ENCODE peak calls at places on chromosome 7, in seven cellular contexts. J is H1, F is HCT116, L is GM12878, X is SK-N-SH, B is K562, W is HepG2. U is an unnamed sample.

GRCh38 chr7:151076863-151077704 is 3.5 kb downstream of the FASTK start:
- DNase-seq in J (no peak), F (no peak), L (no peak), X (peak), B (peak), W (no peak), U (no peak)

GRCh38 chr7:35605760-35606159 is 89.2 kb downstream of the HERPUD2 start:
- DNase-seq in J (no peak), F (no peak), L (no peak), X (no peak), B (no peak), W (no peak), U (no peak)

GRCh38 chr7:44473295-44473694 is 17.2 kb downstream of the NUDCD3 start:
- DNase-seq in J (no peak), F (no peak), L (no peak), X (no peak), B (peak), W (peak), U (no peak)

GRCh38 chr7:34747176-34747781 is 89.3 kb downstream of the NPSR1 start:
- DNase-seq in J (no peak), F (no peak), L (no peak), X (no peak), B (no peak), W (no peak), U (peak)

GRCh38 chr7:74494076-74494548 is 40.4 kb downstream of the GTF2IRD1 start:
- DNase-seq in J (no peak), F (no peak), L (no peak), X (no peak), B (no peak), W (peak), U (no peak)

GRCh38 chr7:27955011-27955410 is 215.0 kb downstream of the TAX1BP1 start:
- DNase-seq in J (no peak), F (no peak), L (no peak), X (no peak), B (no peak), W (no peak), U (no peak)

GRCh38 chr7:44762300-44762699 is 13.7 kb downstream of the ZMIZ2 start:
- DNase-seq in J (no peak), F (no peak), L (no peak), X (peak), B (no peak), W (no peak), U (no peak)

GRCh38 chr7:18770154-18770807 is 274.7 kb downstream of the HDAC9 start:
- DNase-seq in J (no peak), F (no peak), L (no peak), X (no peak), B (no peak), W (no peak), U (no peak)

GRCh38 chr7:68800316-68800715 is 798.0 kb upstream of the AUTS2 start:
- DNase-seq in J (no peak), F (no peak), L (no peak), X (no peak), B (no peak), W (no peak), U (no peak)

GRCh38 chr7:77813180-77813579 is 14.6 kb downstream of the PHTF2 start:
- DNase-seq in J (no peak), F (no peak), L (no peak), X (no peak), B (no peak), W (no peak), U (no peak)

GRCh38 chr7:78760620-78761355 is 692.7 kb downstream of the MAGI2 start:
- DNase-seq in J (no peak), F (no peak), L (no peak), X (no peak), B (no peak), W (no peak), U (peak)

GRCh38 chr7:52009195-52009594 is 692.6 kb upstream of the COBL start:
- DNase-seq in J (no peak), F (no peak), L (no peak), X (no peak), B (no peak), W (no peak), U (no peak)

GRCh38 chr7:9978111-9979064 is 995.3 kb upstream of the PHF14 start:
- DNase-seq in J (no peak), F (no peak), L (no peak), X (peak), B (no peak), W (no peak), U (no peak)

GRCh38 chr7:2934984-2935740 is 91.1 kb upstream of the GNA12 start:
- DNase-seq in J (no peak), F (no peak), L (no peak), X (peak), B (no peak), W (no peak), U (no peak)

GRCh38 chr7:1021366-1021765 is 23.0 kb upstream of the GPR146 start:
- DNase-seq in J (no peak), F (no peak), L (no peak), X (no peak), B (no peak), W (no peak), U (no peak)

GRCh38 chr7:139231513-139232376 is 708 bp downstream of the UBN2 start:
- DNase-seq in J (peak), F (no peak), L (no peak), X (peak), B (peak), W (peak), U (no peak)

GRCh38 chr7:149828357-149829309 is 9.5 kb upstream of the ZNF862 start:
- DNase-seq in J (no peak), F (no peak), L (no peak), X (peak), B (no peak), W (no peak), U (no peak)

GRCh38 chr7:150379590-150380379 is 655 bp downstream of the ZNF775 start:
- DNase-seq in J (no peak), F (no peak), L (no peak), X (peak), B (peak), W (no peak), U (no peak)

GRCh38 chr7:100825215-100825671 is 2.1 kb downstream of the EPHB4 start:
- DNase-seq in J (no peak), F (no peak), L (no peak), X (peak), B (no peak), W (no peak), U (no peak)

GRCh38 chr7:45073843-45074737 is 14.7 kb downstream of the NACAD start:
- DNase-seq in J (no peak), F (no peak), L (no peak), X (peak), B (no peak), W (no peak), U (peak)

GRCh38 chr7:2698581-2699288 is 10.7 kb downstream of the AMZ1 start:
- DNase-seq in J (no peak), F (no peak), L (peak), X (no peak), B (no peak), W (no peak), U (no peak)

GRCh38 chr7:21314954-21315353 is 112.9 kb upstream of the SP4 start:
- DNase-seq in J (no peak), F (no peak), L (no peak), X (no peak), B (no peak), W (no peak), U (no peak)

GRCh38 chr7:18019562-18019961 is 8.1 kb downstream of the PRPS1L1 start:
- DNase-seq in J (no peak), F (peak), L (no peak), X (no peak), B (no peak), W (no peak), U (no peak)

DNA sequence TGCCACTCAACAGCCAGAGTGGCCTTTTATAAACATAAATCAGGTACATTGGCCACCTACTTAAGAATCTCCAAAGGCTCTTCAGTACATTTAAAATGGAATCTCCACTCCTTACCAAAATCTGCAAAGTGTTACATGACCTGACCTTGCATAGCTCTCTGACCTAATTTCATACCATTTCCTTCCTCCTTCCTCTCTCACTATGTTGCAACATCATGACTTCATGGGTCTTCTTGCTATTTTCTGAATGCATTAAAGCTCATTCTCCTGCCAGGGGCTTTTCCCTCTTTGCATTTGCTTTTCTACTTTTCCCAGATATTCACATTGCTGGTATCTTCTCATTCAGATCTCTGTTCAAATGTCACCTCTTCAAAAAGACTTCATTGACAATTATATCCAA is 22.1 kb upstream of the PPP1R17 start:
- DNase-seq in J (no peak), F (no peak), L (no peak), X (no peak), B (no peak), W (no peak), U (no peak)
- TF ChIP-seq JUND in J (no peak), F (no peak), L (no peak), X (no peak), B (no peak), W (no peak), U (no peak)

GRCh38 chr7:154504938-154505337 is 452.7 kb downstream of the DPP6 start:
- DNase-seq in J (no peak), F (no peak), L (no peak), X (no peak), B (no peak), W (no peak), U (no peak)

GRCh38 chr7:154505362-154505761 is 453.2 kb downstream of the DPP6 start:
- DNase-seq in J (no peak), F (no peak), L (no peak), X (no peak), B (no peak), W (no peak), U (no peak)

GRCh38 chr7:154509192-154509591 is 457.0 kb downstream of the DPP6 start:
- DNase-seq in J (no peak), F (no peak), L (no peak), X (no peak), B (no peak), W (no peak), U (no peak)

DNA sequence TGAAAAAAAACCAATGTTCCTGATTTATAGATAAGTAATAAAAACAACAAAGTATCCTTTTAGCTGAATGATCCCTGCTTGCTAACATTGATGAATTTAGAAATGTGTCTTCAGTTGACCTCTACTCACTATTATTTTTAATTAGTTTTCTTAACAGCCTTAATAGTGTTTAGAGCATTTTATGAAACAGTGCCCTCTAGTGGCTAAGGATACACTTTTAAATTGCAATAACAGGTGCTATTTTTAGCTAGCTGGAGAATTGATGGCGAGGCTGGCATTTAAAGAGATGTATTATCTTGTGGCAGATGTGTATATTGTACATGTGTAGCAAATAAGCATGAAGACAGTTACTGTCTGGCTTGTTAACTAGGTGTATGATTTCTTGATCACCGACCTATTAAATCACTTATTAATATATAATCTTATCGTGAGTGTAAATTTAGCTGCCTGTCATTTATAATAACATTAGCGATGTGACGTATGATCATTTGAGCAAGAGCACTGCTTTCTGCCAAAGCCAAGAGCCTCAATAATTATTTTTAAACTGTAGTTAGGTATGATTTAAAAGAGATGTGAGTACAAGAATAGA is 451.9 kb downstream of the DPP6 start:
- DNase-seq in J (no peak), F (peak), L (no peak), X (peak), B (peak), W (peak), U (peak)
- TF ChIP-seq JUND in J (no peak), F (no peak), L (no peak), X (no peak), B (no peak), W (no peak), U (no peak)

GRCh38 chr7:111108526-111108925 is 17.6 kb downstream of the LRRN3 start:
- DNase-seq in J (no peak), F (no peak), L (no peak), X (no peak), B (no peak), W (peak), U (no peak)
- TF ChIP-seq JUND in J (no peak), F (no peak), L (no peak), X (peak), B (no peak), W (no peak), U (no peak)

DNA sequence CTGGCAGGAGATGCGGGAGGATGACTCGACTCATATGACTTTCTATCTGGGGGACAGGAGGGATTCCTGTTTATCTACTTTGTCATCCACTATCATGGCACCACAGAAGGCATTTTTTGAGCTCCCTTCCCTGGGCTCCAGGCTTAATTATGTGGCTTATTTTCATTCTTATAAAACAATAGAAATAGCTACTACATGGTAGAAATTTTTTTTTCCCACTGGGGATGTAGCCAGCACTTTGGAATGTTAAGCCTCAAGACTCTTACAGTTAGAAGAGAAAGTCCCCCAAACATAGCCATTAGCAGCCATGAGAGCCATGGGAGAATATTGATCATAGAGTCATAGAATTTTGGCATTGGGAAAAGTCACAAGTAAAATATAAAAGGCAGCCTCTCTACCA is 14.6 kb upstream of the FAM180A start:
- DNase-seq in J (no peak), F (no peak), L (no peak), X (no peak), B (no peak), W (no peak), U (no peak)
- TF ChIP-seq JUND in J (no peak), F (no peak), L (no peak), X (no peak), B (no peak), W (no peak), U (no peak)